ENCODE peak calls at places on chromosome 16, in seven cellular contexts. B is anterior cingulate cortex; W is effector CD4-positive, alpha-beta T cell; Y is upper lobe of right lung; E is lung; U is cerebellum; J is substantia nigra. M is an unnamed sample.

GRCh38 chr16:89330177-89330856 is 112.8 kb downstream of the ZNF778 start:
- DNase-seq in B (no peak), W (peak), Y (peak), E (no peak), U (no peak), J (no peak), M (no peak)

GRCh38 chr16:17266606-17267313 is 204.0 kb downstream of the XYLT1 start:
- DNase-seq in B (peak), W (no peak), Y (no peak), E (no peak), U (peak), J (peak), M (no peak)

GRCh38 chr16:7115898-7116297 is 216.7 kb upstream of the RBFOX1 start:
- DNase-seq in B (no peak), W (no peak), Y (no peak), E (no peak), U (no peak), J (no peak), M (no peak)

GRCh38 chr16:85372627-85373372 is 240.3 kb upstream of the GSE1 start:
- DNase-seq in B (no peak), W (no peak), Y (no peak), E (no peak), U (no peak), J (no peak), M (no peak)

GRCh38 chr16:7713244-7713643 is 380.6 kb downstream of the RBFOX1 start:
- DNase-seq in B (no peak), W (no peak), Y (no peak), E (no peak), U (no peak), J (no peak), M (no peak)

GRCh38 chr16:54277845-54278703 is 8.5 kb downstream of the IRX3 start:
- DNase-seq in B (peak), W (no peak), Y (peak), E (peak), U (no peak), J (peak), M (no peak)

GRCh38 chr16:22358000-22358399 is 16.4 kb downstream of the CDR2 start:
- DNase-seq in B (no peak), W (no peak), Y (no peak), E (no peak), U (no peak), J (no peak), M (no peak)

GRCh38 chr16:22814330-22815105 is 556 bp downstream of the HS3ST2 start:
- DNase-seq in B (no peak), W (no peak), Y (no peak), E (no peak), U (no peak), J (no peak), M (no peak)

GRCh38 chr16:10558746-10559641 is 21.4 kb downstream of the EMP2 start:
- DNase-seq in B (peak), W (no peak), Y (peak), E (peak), U (peak), J (peak), M (peak)